ENCODE peak calls at places on chromosomes 3 and 15, in nine cellular contexts. D is midbrain; Z is tibial artery; G is stimulated activated naive CD8-positive, alpha-beta T cell treated with anti-CD3 and anti-CD28 coated beads, Interleukin-15, Interleukin-2, amounts not matched to agents 100 U/mL and 50 U/mL, for 24 hours; L is effector memory CD8-positive, alpha-beta T cell; H is NCI-H1436; V is prostate gland; A is smooth muscle cell of the brain vasculature; W is left lobe of liver. B is an unnamed sample.

GRCh38 chr15:66459818-66460615 is 37.5 kb downstream of the SNAPC5 start:
- DNase-seq in D (no peak), Z (no peak), A (no peak), W (no peak), V (no peak), G (no peak), H (no peak), L (no peak), B (no peak)

GRCh38 chr3:116007000-116007399 is 383.7 kb downstream of the GAP43 start:
- DNase-seq in H (no peak), G (no peak), D (no peak), W (no peak), Z (no peak), V (no peak), A (no peak), L (no peak), B (no peak)

GRCh38 chr15:94638183-94638582 is 406.8 kb downstream of the MCTP2 start:
- DNase-seq in G (no peak), W (no peak), A (no peak), L (no peak), V (no peak), D (no peak), H (no peak), Z (no peak), B (no peak)

GRCh38 chr3:52461874-52462273 is 6.5 kb downstream of the NISCH start:
- DNase-seq in D (no peak), H (no peak), V (no peak), A (no peak), L (no peak), Z (no peak), W (no peak), G (no peak), B (no peak)

GRCh38 chr3:58260261-58260731 is 22.7 kb downstream of the ABHD6 start:
- DNase-seq in A (no peak), G (peak), L (no peak), D (peak), Z (no peak), H (no peak), W (no peak), V (no peak), B (no peak)

GRCh38 chr3:31043184-31043819 is 148.8 kb upstream of the GADL1 start:
- DNase-seq in W (no peak), V (no peak), A (no peak), H (no peak), D (no peak), G (no peak), L (no peak), Z (no peak), B (no peak)

GRCh38 chr3:188153498-188153948 is 434 bp upstream of the LPP start:
- DNase-seq in W (peak), V (peak), G (peak), A (peak), L (peak), Z (peak), D (peak), H (peak), B (no peak)

GRCh38 chr3:112032377-112032776 is 2.2 kb upstream of the TMPRSS7 start:
- DNase-seq in D (no peak), Z (no peak), L (no peak), W (no peak), V (no peak), A (no peak), G (no peak), H (no peak), B (no peak)

GRCh38 chr3:463793-464192 is 267.2 kb downstream of the CHL1 start:
- DNase-seq in W (no peak), L (no peak), D (no peak), H (no peak), A (no peak), V (no peak), G (no peak), Z (no peak), B (peak)

GRCh38 chr3:84439476-84439875 is 519.3 kb upstream of the CADM2 start:
- DNase-seq in G (no peak), D (no peak), L (no peak), A (no peak), Z (no peak), V (no peak), W (no peak), H (no peak), B (no peak)

GRCh38 chr3:64627471-64628321 is 60.1 kb downstream of the ADAMTS9 start:
- DNase-seq in Z (no peak), W (peak), H (no peak), D (no peak), V (no peak), L (no peak), A (no peak), G (no peak), B (no peak)

GRCh38 chr3:182226995-182227394 is 515.3 kb downstream of the SOX2 start:
- DNase-seq in Z (no peak), W (no peak), D (no peak), G (no peak), L (no peak), H (peak), A (no peak), V (no peak), B (no peak)

GRCh38 chr3:122714269-122714668 is 33.6 kb downstream of the PARP14 start:
- DNase-seq in D (no peak), W (no peak), G (no peak), Z (no peak), H (no peak), L (no peak), V (no peak), A (no peak), B (no peak)

GRCh38 chr3:127226451-127226850 is 33.5 kb downstream of the PRR23E start:
- DNase-seq in Z (no peak), L (no peak), V (no peak), D (no peak), H (no peak), G (no peak), W (no peak), A (no peak), B (no peak)

GRCh38 chr3:53485675-53486365 is 8.6 kb upstream of the CACNA1D start:
- DNase-seq in H (no peak), Z (no peak), W (no peak), G (no peak), A (no peak), V (peak), L (no peak), D (no peak), B (no peak)

GRCh38 chr3:190169877-190170276 is 49.2 kb upstream of the P3H2 start:
- DNase-seq in L (no peak), W (no peak), H (no peak), A (no peak), Z (no peak), G (no peak), V (no peak), D (no peak), B (no peak)

GRCh38 chr3:49181351-49181750 is 10.0 kb downstream of the KLHDC8B start:
- DNase-seq in Z (no peak), V (no peak), L (no peak), H (no peak), G (no peak), D (no peak), A (no peak), W (no peak), B (no peak)

GRCh38 chr3:87084868-87085267 is 93.9 kb upstream of the VGLL3 start:
- DNase-seq in W (no peak), D (no peak), G (no peak), V (no peak), H (no peak), A (no peak), L (no peak), Z (no peak), B (no peak)

GRCh38 chr15:89335289-89336041 is 841 bp upstream of the POLG start:
- DNase-seq in W (no peak), G (no peak), A (no peak), L (no peak), D (no peak), Z (no peak), H (peak), V (peak), B (no peak)

GRCh38 chr3:89395996-89396395 is 288.6 kb downstream of the EPHA3 start:
- DNase-seq in L (no peak), G (no peak), Z (no peak), V (no peak), A (no peak), W (no peak), D (no peak), H (no peak), B (no peak)

GRCh38 chr3:150412599-150413069 is 4.5 kb downstream of the TSC22D2 start:
- DNase-seq in V (peak), D (peak), G (no peak), L (no peak), Z (no peak), A (no peak), H (peak), W (no peak), B (peak)

GRCh38 chr3:42690766-42691680 is 5.7 kb downstream of the KLHL40 start:
- DNase-seq in W (no peak), L (no peak), H (no peak), G (no peak), D (peak), Z (peak), A (no peak), V (no peak), B (no peak)

GRCh38 chr15:49415638-49416037 is 7.4 kb upstream of the FGF7 start:
- DNase-seq in V (no peak), A (no peak), D (no peak), Z (no peak), H (no peak), G (no peak), L (no peak), W (no peak), B (no peak)

GRCh38 chr3:123843668-123844067 is 40.5 kb downstream of the MYLK start:
- DNase-seq in H (no peak), Z (no peak), D (no peak), V (no peak), A (no peak), G (no peak), L (no peak), W (no peak), B (no peak)

GRCh38 chr3:178754852-178755510 is 218.7 kb downstream of the KCNMB2 start:
- DNase-seq in L (no peak), D (no peak), V (no peak), H (no peak), W (no peak), Z (no peak), G (no peak), A (no peak), B (peak)

GRCh38 chr3:127158614-127159221 is 34.2 kb upstream of the PRR23E start:
- DNase-seq in D (peak), L (no peak), Z (peak), W (no peak), G (no peak), V (no peak), A (no peak), H (no peak), B (no peak)

GRCh38 chr3:172853911-172854648 is 103.6 kb downstream of the ECT2 start:
- DNase-seq in W (no peak), A (no peak), G (no peak), Z (no peak), L (no peak), V (no peak), D (no peak), H (no peak), B (no peak)

GRCh38 chr3:155730843-155731242 is 14.0 kb downstream of the PLCH1 start:
- DNase-seq in W (no peak), G (no peak), H (no peak), Z (no peak), D (no peak), L (no peak), V (no peak), A (no peak), B (no peak)

GRCh38 chr3:141486416-141486734 is 452 bp upstream of the RASA2 start:
- DNase-seq in H (no peak), V (no peak), G (no peak), D (no peak), L (no peak), W (no peak), A (no peak), Z (no peak), B (no peak)

GRCh38 chr3:11726146-11726545 is 82.4 kb upstream of the VGLL4 start:
- DNase-seq in Z (no peak), W (no peak), V (no peak), G (no peak), L (no peak), H (no peak), D (no peak), A (no peak), B (no peak)

GRCh38 chr3:127757979-127758378 is 64.3 kb downstream of the MGLL start:
- DNase-seq in H (no peak), D (no peak), Z (no peak), L (no peak), G (no peak), A (no peak), V (no peak), W (no peak), B (no peak)

GRCh38 chr15:52278636-52279367 is 16.8 kb downstream of the MYO5C start:
- DNase-seq in H (no peak), D (no peak), Z (no peak), A (no peak), V (no peak), L (no peak), W (no peak), G (no peak), B (no peak)

GRCh38 chr15:74251187-74251811 is 15.2 kb downstream of the CCDC33 start:
- DNase-seq in D (peak), H (no peak), W (peak), G (no peak), L (no peak), V (peak), A (no peak), Z (peak), B (no peak)

GRCh38 chr3:108822167-108822897 is at the start of gene TRAT1:
- DNase-seq in Z (no peak), L (no peak), W (no peak), V (no peak), H (no peak), D (no peak), G (no peak), A (no peak), B (no peak)

GRCh38 chr3:181383760-181384159 is 328.0 kb upstream of the SOX2 start:
- DNase-seq in G (no peak), W (no peak), A (no peak), Z (no peak), V (no peak), H (peak), L (no peak), D (no peak), B (no peak)

B was measured in GM06990.